ENCODE peak calls at places on chromosomes 13 and 19, in eight cellular contexts. One of them, this sample, is unnamed.

GRCh38 chr13:92074658-92075057 is 676.2 kb downstream of the GPC5 start:
- DNase-seq in WTC11: peak
- DNase-seq in colonic mucosa: no peak
- DNase-seq in AG10803: no peak
- DNase-seq in nephron progenitor cell: no peak
- DNase-seq in SK-N-SH: peak
- DNase-seq in Calu3: no peak
- DNase-seq in brain microvascular endothelial cell: no peak
- DNase-seq in this sample: peak

GRCh38 chr19:13692096-13692495 is 72.2 kb upstream of the MRI1 start:
- DNase-seq in Calu3: peak
- DNase-seq in brain microvascular endothelial cell: no peak
- DNase-seq in WTC11: no peak
- DNase-seq in colonic mucosa: no peak
- DNase-seq in nephron progenitor cell: no peak
- DNase-seq in AG10803: peak
- DNase-seq in SK-N-SH: no peak
- DNase-seq in this sample: peak

GRCh38 chr19:49461656-49462055 is 8.6 kb downstream of the ALDH16A1 start:
- DNase-seq in WTC11: no peak
- DNase-seq in brain microvascular endothelial cell: no peak
- DNase-seq in Calu3: no peak
- DNase-seq in SK-N-SH: no peak
- DNase-seq in colonic mucosa: no peak
- DNase-seq in nephron progenitor cell: no peak
- DNase-seq in AG10803: no peak
- DNase-seq in this sample: no peak

GRCh38 chr19:22523940-22524339 is 101.8 kb upstream of the ZNF98 start:
- DNase-seq in Calu3: no peak
- DNase-seq in colonic mucosa: no peak
- DNase-seq in nephron progenitor cell: no peak
- DNase-seq in SK-N-SH: no peak
- DNase-seq in brain microvascular endothelial cell: no peak
- DNase-seq in WTC11: no peak
- DNase-seq in AG10803: no peak
- DNase-seq in this sample: no peak

GRCh38 chr19:10334340-10335148 is 1.2 kb upstream of the RAVER1 start:
- DNase-seq in SK-N-SH: peak
- DNase-seq in AG10803: peak
- DNase-seq in Calu3: peak
- DNase-seq in nephron progenitor cell: peak
- DNase-seq in colonic mucosa: peak
- DNase-seq in brain microvascular endothelial cell: peak
- DNase-seq in WTC11: peak
- DNase-seq in this sample: peak

GRCh38 chr19:53646144-53646543 is 14.3 kb downstream of the DPRX start:
- DNase-seq in colonic mucosa: no peak
- DNase-seq in AG10803: no peak
- DNase-seq in WTC11: no peak
- DNase-seq in SK-N-SH: no peak
- DNase-seq in nephron progenitor cell: no peak
- DNase-seq in Calu3: no peak
- DNase-seq in brain microvascular endothelial cell: no peak
- DNase-seq in this sample: no peak

GRCh38 chr19:17721821-17722220 is 2.5 kb downstream of the MAP1S start:
- DNase-seq in SK-N-SH: no peak
- DNase-seq in Calu3: no peak
- DNase-seq in AG10803: peak
- DNase-seq in colonic mucosa: no peak
- DNase-seq in nephron progenitor cell: no peak
- DNase-seq in brain microvascular endothelial cell: peak
- DNase-seq in WTC11: no peak
- DNase-seq in this sample: peak

GRCh38 chr13:50713849-50714248 is 129.6 kb downstream of the DLEU7 start:
- DNase-seq in nephron progenitor cell: no peak
- DNase-seq in AG10803: peak
- DNase-seq in Calu3: no peak
- DNase-seq in SK-N-SH: no peak
- DNase-seq in WTC11: no peak
- DNase-seq in brain microvascular endothelial cell: peak
- DNase-seq in colonic mucosa: peak
- DNase-seq in this sample: peak

GRCh38 chr13:107790360-107790759 is 425.0 kb downstream of the LIG4 start:
- DNase-seq in brain microvascular endothelial cell: no peak
- DNase-seq in WTC11: no peak
- DNase-seq in AG10803: no peak
- DNase-seq in colonic mucosa: no peak
- DNase-seq in nephron progenitor cell: no peak
- DNase-seq in SK-N-SH: no peak
- DNase-seq in Calu3: no peak
- DNase-seq in this sample: no peak

GRCh38 chr19:51259348-51260245 is 8.7 kb downstream of the SIGLECL1 start:
- DNase-seq in nephron progenitor cell: peak
- DNase-seq in Calu3: peak
- DNase-seq in brain microvascular endothelial cell: peak
- DNase-seq in AG10803: peak
- DNase-seq in WTC11: peak
- DNase-seq in colonic mucosa: peak
- DNase-seq in SK-N-SH: peak
- DNase-seq in this sample: peak

GRCh38 chr13:111656439-111656838 is 336.0 kb downstream of the TEX29 start:
- DNase-seq in brain microvascular endothelial cell: no peak
- DNase-seq in nephron progenitor cell: no peak
- DNase-seq in Calu3: no peak
- DNase-seq in colonic mucosa: no peak
- DNase-seq in SK-N-SH: no peak
- DNase-seq in WTC11: no peak
- DNase-seq in AG10803: no peak
- DNase-seq in this sample: no peak

GRCh38 chr13:81659984-81660383 is 1319.1 kb upstream of the SPRY2 start:
- DNase-seq in WTC11: no peak
- DNase-seq in colonic mucosa: no peak
- DNase-seq in nephron progenitor cell: no peak
- DNase-seq in Calu3: no peak
- DNase-seq in SK-N-SH: no peak
- DNase-seq in AG10803: no peak
- DNase-seq in brain microvascular endothelial cell: no peak
- DNase-seq in this sample: no peak

GRCh38 chr19:15811476-15811875 is 4.0 kb downstream of the OR10H1 start:
- DNase-seq in brain microvascular endothelial cell: no peak
- DNase-seq in SK-N-SH: no peak
- DNase-seq in nephron progenitor cell: no peak
- DNase-seq in AG10803: no peak
- DNase-seq in Calu3: no peak
- DNase-seq in WTC11: no peak
- DNase-seq in colonic mucosa: no peak
- DNase-seq in this sample: no peak

GRCh38 chr19:15813916-15814315 is 1.5 kb downstream of the OR10H1 start:
- DNase-seq in colonic mucosa: no peak
- DNase-seq in Calu3: no peak
- DNase-seq in brain microvascular endothelial cell: no peak
- DNase-seq in WTC11: no peak
- DNase-seq in AG10803: no peak
- DNase-seq in SK-N-SH: no peak
- DNase-seq in nephron progenitor cell: no peak
- DNase-seq in this sample: no peak

GRCh38 chr19:15815306-15815705 is at the start of gene OR10H1:
- DNase-seq in SK-N-SH: no peak
- DNase-seq in AG10803: no peak
- DNase-seq in WTC11: no peak
- DNase-seq in nephron progenitor cell: no peak
- DNase-seq in colonic mucosa: no peak
- DNase-seq in brain microvascular endothelial cell: no peak
- DNase-seq in Calu3: peak
- DNase-seq in this sample: no peak

GRCh38 chr19:15810335-15810734 is 5.1 kb downstream of the OR10H1 start:
- DNase-seq in nephron progenitor cell: no peak
- DNase-seq in colonic mucosa: peak
- DNase-seq in Calu3: no peak
- DNase-seq in SK-N-SH: no peak
- DNase-seq in brain microvascular endothelial cell: no peak
- DNase-seq in AG10803: no peak
- DNase-seq in WTC11: no peak
- DNase-seq in this sample: peak

GRCh38 chr19:15812059-15812722 is 3.3 kb downstream of the OR10H1 start:
- DNase-seq in colonic mucosa: no peak
- DNase-seq in Calu3: no peak
- DNase-seq in WTC11: no peak
- DNase-seq in nephron progenitor cell: no peak
- DNase-seq in brain microvascular endothelial cell: no peak
- DNase-seq in AG10803: peak
- DNase-seq in SK-N-SH: no peak
- DNase-seq in this sample: no peak
- TF ChIP-seq CTCF in colonic mucosa: no peak
- TF ChIP-seq CTCF in Calu3: peak
- TF ChIP-seq CTCF in WTC11: no peak
- TF ChIP-seq CTCF in nephron progenitor cell: no peak
- TF ChIP-seq CTCF in brain microvascular endothelial cell: no peak
- TF ChIP-seq CTCF in AG10803: peak
- TF ChIP-seq CTCF in SK-N-SH: no peak
- TF ChIP-seq CTCF in this sample: no peak

GRCh38 chr13:106100261-106100919 is 435.1 kb downstream of the EFNB2 start:
- DNase-seq in WTC11: peak
- DNase-seq in colonic mucosa: peak
- DNase-seq in AG10803: no peak
- DNase-seq in SK-N-SH: no peak
- DNase-seq in nephron progenitor cell: peak
- DNase-seq in brain microvascular endothelial cell: no peak
- DNase-seq in Calu3: peak
- DNase-seq in this sample: no peak
- TF ChIP-seq CTCF in WTC11: no peak
- TF ChIP-seq CTCF in colonic mucosa: no peak
- TF ChIP-seq CTCF in AG10803: no peak
- TF ChIP-seq CTCF in SK-N-SH: no peak
- TF ChIP-seq CTCF in nephron progenitor cell: no peak
- TF ChIP-seq CTCF in brain microvascular endothelial cell: no peak
- TF ChIP-seq CTCF in Calu3: no peak
- TF ChIP-seq CTCF in this sample: no peak

GRCh38 chr19:4721196-4721595 is 2.4 kb downstream of the DPP9 start:
- DNase-seq in Calu3: no peak
- DNase-seq in WTC11: no peak
- DNase-seq in AG10803: no peak
- DNase-seq in SK-N-SH: no peak
- DNase-seq in nephron progenitor cell: no peak
- DNase-seq in colonic mucosa: no peak
- DNase-seq in brain microvascular endothelial cell: no peak
- DNase-seq in this sample: no peak

GRCh38 chr19:4722671-4723464 is 774 bp downstream of the DPP9 start:
- DNase-seq in SK-N-SH: no peak
- DNase-seq in brain microvascular endothelial cell: peak
- DNase-seq in colonic mucosa: peak
- DNase-seq in Calu3: no peak
- DNase-seq in WTC11: no peak
- DNase-seq in AG10803: peak
- DNase-seq in nephron progenitor cell: peak
- DNase-seq in this sample: peak

GRCh38 chr19:4724252-4724514 is 541 bp upstream of the DPP9 start:
- DNase-seq in colonic mucosa: peak
- DNase-seq in AG10803: no peak
- DNase-seq in Calu3: no peak
- DNase-seq in WTC11: no peak
- DNase-seq in brain microvascular endothelial cell: no peak
- DNase-seq in SK-N-SH: no peak
- DNase-seq in nephron progenitor cell: no peak
- DNase-seq in this sample: no peak

GRCh38 chr19:4720037-4720700 is 3.5 kb downstream of the DPP9 start:
- DNase-seq in brain microvascular endothelial cell: no peak
- DNase-seq in AG10803: no peak
- DNase-seq in Calu3: no peak
- DNase-seq in colonic mucosa: no peak
- DNase-seq in SK-N-SH: no peak
- DNase-seq in nephron progenitor cell: no peak
- DNase-seq in WTC11: no peak
- DNase-seq in this sample: no peak

GRCh38 chr19:4723465-4724251 is at the start of gene DPP9:
- DNase-seq in colonic mucosa: peak
- DNase-seq in WTC11: peak
- DNase-seq in AG10803: peak
- DNase-seq in SK-N-SH: peak
- DNase-seq in Calu3: peak
- DNase-seq in brain microvascular endothelial cell: peak
- DNase-seq in nephron progenitor cell: peak
- DNase-seq in this sample: peak
- TF ChIP-seq CTCF in colonic mucosa: peak
- TF ChIP-seq CTCF in WTC11: no peak
- TF ChIP-seq CTCF in AG10803: peak
- TF ChIP-seq CTCF in SK-N-SH: no peak
- TF ChIP-seq CTCF in Calu3: no peak
- TF ChIP-seq CTCF in brain microvascular endothelial cell: peak
- TF ChIP-seq CTCF in nephron progenitor cell: peak
- TF ChIP-seq CTCF in this sample: peak

GRCh38 chr19:55486043-55486970 is 1.3 kb downstream of the NAT14 start:
- DNase-seq in AG10803: peak
- DNase-seq in Calu3: no peak
- DNase-seq in colonic mucosa: no peak
- DNase-seq in nephron progenitor cell: no peak
- DNase-seq in brain microvascular endothelial cell: no peak
- DNase-seq in WTC11: no peak
- DNase-seq in SK-N-SH: peak
- DNase-seq in this sample: no peak
- TF ChIP-seq CTCF in AG10803: peak
- TF ChIP-seq CTCF in Calu3: no peak
- TF ChIP-seq CTCF in colonic mucosa: no peak
- TF ChIP-seq CTCF in nephron progenitor cell: no peak
- TF ChIP-seq CTCF in brain microvascular endothelial cell: no peak
- TF ChIP-seq CTCF in WTC11: no peak
- TF ChIP-seq CTCF in SK-N-SH: peak
- TF ChIP-seq CTCF in this sample: peak

GRCh38 chr13:57557979-57558529 is 73.5 kb upstream of the PCDH17 start:
- DNase-seq in WTC11: no peak
- DNase-seq in nephron progenitor cell: no peak
- DNase-seq in Calu3: no peak
- DNase-seq in SK-N-SH: peak
- DNase-seq in colonic mucosa: no peak
- DNase-seq in AG10803: no peak
- DNase-seq in brain microvascular endothelial cell: no peak
- DNase-seq in this sample: no peak
- TF ChIP-seq CTCF in WTC11: peak
- TF ChIP-seq CTCF in nephron progenitor cell: peak
- TF ChIP-seq CTCF in Calu3: no peak
- TF ChIP-seq CTCF in SK-N-SH: peak
- TF ChIP-seq CTCF in colonic mucosa: no peak
- TF ChIP-seq CTCF in AG10803: no peak
- TF ChIP-seq CTCF in brain microvascular endothelial cell: no peak
- TF ChIP-seq CTCF in this sample: no peak

GRCh38 chr13:30431269-30431950 is 9.1 kb downstream of the UBE2L5 start:
- DNase-seq in brain microvascular endothelial cell: no peak
- DNase-seq in nephron progenitor cell: no peak
- DNase-seq in Calu3: peak
- DNase-seq in AG10803: no peak
- DNase-seq in SK-N-SH: no peak
- DNase-seq in WTC11: no peak
- DNase-seq in colonic mucosa: no peak
- DNase-seq in this sample: no peak
- TF ChIP-seq CTCF in brain microvascular endothelial cell: no peak
- TF ChIP-seq CTCF in nephron progenitor cell: no peak
- TF ChIP-seq CTCF in Calu3: no peak
- TF ChIP-seq CTCF in AG10803: no peak
- TF ChIP-seq CTCF in SK-N-SH: no peak
- TF ChIP-seq CTCF in WTC11: no peak
- TF ChIP-seq CTCF in colonic mucosa: no peak
- TF ChIP-seq CTCF in this sample: no peak

GRCh38 chr13:112954488-112955270 is 14.3 kb upstream of the MCF2L start:
- DNase-seq in brain microvascular endothelial cell: no peak
- DNase-seq in Calu3: no peak
- DNase-seq in nephron progenitor cell: no peak
- DNase-seq in WTC11: no peak
- DNase-seq in colonic mucosa: no peak
- DNase-seq in SK-N-SH: no peak
- DNase-seq in AG10803: no peak
- DNase-seq in this sample: no peak
- TF ChIP-seq CTCF in brain microvascular endothelial cell: no peak
- TF ChIP-seq CTCF in Calu3: no peak
- TF ChIP-seq CTCF in nephron progenitor cell: no peak
- TF ChIP-seq CTCF in WTC11: no peak
- TF ChIP-seq CTCF in colonic mucosa: no peak
- TF ChIP-seq CTCF in SK-N-SH: no peak
- TF ChIP-seq CTCF in AG10803: no peak
- TF ChIP-seq CTCF in this sample: no peak